ENCODE peak calls at places on chromosomes 6 and 20, in nine cellular contexts. N is A549, L is cardiac fibroblast, F is Peyer's patch, K is endothelial cell, U is AG09309, Q is WERI-Rb-1, Y is GM13976, E is brain microvascular endothelial cell. W is an unnamed sample.

GRCh38 chr6:104186836-104187235 is 672.9 kb downstream of the HACE1 start:
- DNase-seq in N (no peak), L (no peak), F (no peak), K (no peak), U (no peak), Q (no peak), Y (no peak), E (no peak), W (no peak)

GRCh38 chr20:58184984-58185383 is 43.5 kb downstream of the ANKRD60 start:
- DNase-seq in N (no peak), L (no peak), F (no peak), K (no peak), U (no peak), Q (no peak), Y (no peak), E (no peak), W (no peak)

GRCh38 chr20:3193806-3194616 is 10.5 kb downstream of the DDRGK1 start:
- DNase-seq in N (no peak), L (no peak), F (no peak), K (no peak), U (no peak), Q (no peak), Y (no peak), E (no peak), W (no peak)

GRCh38 chr6:4180653-4181255 is 45.4 kb upstream of the ECI2 start:
- DNase-seq in N (peak), L (peak), F (no peak), K (no peak), U (peak), Q (no peak), Y (no peak), E (no peak), W (peak)

GRCh38 chr20:41078329-41078728 is 49.7 kb downstream of the TOP1 start:
- DNase-seq in N (peak), L (peak), F (no peak), K (no peak), U (peak), Q (no peak), Y (no peak), E (peak), W (peak)

GRCh38 chr6:66103954-66104353 is 396.9 kb upstream of the EYS start:
- DNase-seq in N (no peak), L (no peak), F (no peak), K (no peak), U (no peak), Q (no peak), Y (no peak), E (no peak), W (no peak)

GRCh38 chr20:42855896-42856295 is 333.8 kb downstream of the PTPRT start:
- DNase-seq in N (no peak), L (no peak), F (no peak), K (no peak), U (no peak), Q (no peak), Y (no peak), E (no peak), W (no peak)

GRCh38 chr20:48284837-48285236 is 499.6 kb upstream of the SULF2 start:
- DNase-seq in N (peak), L (peak), F (no peak), K (no peak), U (no peak), Q (no peak), Y (no peak), E (peak), W (no peak)

GRCh38 chr6:353642-354614 is 37.6 kb upstream of the IRF4 start:
- DNase-seq in N (no peak), L (no peak), F (no peak), K (no peak), U (no peak), Q (no peak), Y (no peak), E (no peak), W (no peak)

GRCh38 chr6:4388675-4389074 is 253.3 kb upstream of the ECI2 start:
- DNase-seq in N (no peak), L (peak), F (no peak), K (no peak), U (no peak), Q (no peak), Y (no peak), E (no peak), W (no peak)

GRCh38 chr6:115891111-115891669 is 169.5 kb downstream of the FRK start:
- DNase-seq in N (peak), L (peak), F (no peak), K (no peak), U (peak), Q (no peak), Y (peak), E (peak), W (peak)

GRCh38 chr20:54514020-54514607 is 38.7 kb downstream of the DOK5 start:
- DNase-seq in N (no peak), L (no peak), F (no peak), K (no peak), U (no peak), Q (no peak), Y (no peak), E (no peak), W (no peak)

GRCh38 chr6:86858970-86859369 is 78.4 kb upstream of the HTR1E start:
- DNase-seq in N (no peak), L (no peak), F (no peak), K (no peak), U (no peak), Q (no peak), Y (no peak), E (no peak), W (no peak)

GRCh38 chr20:37318046-37318445 is 27.9 kb upstream of the SRC start:
- DNase-seq in N (no peak), L (no peak), F (no peak), K (no peak), U (no peak), Q (no peak), Y (no peak), E (no peak), W (no peak)

GRCh38 chr20:50611128-50611810 is 80.1 kb downstream of the RIPOR3 start:
- DNase-seq in N (no peak), L (no peak), F (no peak), K (no peak), U (no peak), Q (no peak), Y (no peak), E (no peak), W (no peak)

GRCh38 chr6:92047152-92047551 is 1372.2 kb downstream of the EPHA7 start:
- DNase-seq in N (no peak), L (no peak), F (no peak), K (no peak), U (no peak), Q (no peak), Y (no peak), E (no peak), W (no peak)

GRCh38 chr6:16821834-16822264 is 60.6 kb upstream of the ATXN1 start:
- DNase-seq in N (no peak), L (no peak), F (no peak), K (no peak), U (no peak), Q (no peak), Y (no peak), E (no peak), W (no peak)

GRCh38 chr20:59827138-59828056 is 106.0 kb downstream of the SYCP2 start:
- DNase-seq in N (no peak), L (no peak), F (no peak), K (no peak), U (no peak), Q (no peak), Y (peak), E (no peak), W (no peak)

GRCh38 chr6:164286021-164286420 is 871.5 kb downstream of the QKI start:
- DNase-seq in N (no peak), L (peak), F (no peak), K (no peak), U (no peak), Q (no peak), Y (no peak), E (peak), W (peak)

GRCh38 chr6:169800668-169801395 is 49.4 kb downstream of the ERMARD start:
- DNase-seq in N (peak), L (peak), F (no peak), K (no peak), U (peak), Q (no peak), Y (no peak), E (peak), W (peak)

GRCh38 chr20:49367113-49367512 is 89.3 kb upstream of the ZNFX1 start:
- DNase-seq in N (no peak), L (no peak), F (no peak), K (no peak), U (no peak), Q (no peak), Y (no peak), E (no peak), W (no peak)

GRCh38 chr20:24241466-24241865 is 228.0 kb upstream of the SYNDIG1 start:
- DNase-seq in N (no peak), L (no peak), F (no peak), K (no peak), U (no peak), Q (peak), Y (no peak), E (no peak), W (no peak)

GRCh38 chr6:157487110-157487773 is 106.3 kb downstream of the ZDHHC14 start:
- DNase-seq in N (no peak), L (no peak), F (no peak), K (no peak), U (no peak), Q (peak), Y (no peak), E (no peak), W (no peak)

GRCh38 chr6:170456886-170457698 is 96.0 kb downstream of the PSMB1 start:
- DNase-seq in N (no peak), L (no peak), F (no peak), K (no peak), U (no peak), Q (no peak), Y (no peak), E (no peak), W (no peak)

GRCh38 chr20:60143450-60143849 is 185.2 kb downstream of the CDH26 start:
- DNase-seq in N (no peak), L (no peak), F (no peak), K (no peak), U (no peak), Q (no peak), Y (no peak), E (no peak), W (no peak)

GRCh38 chr20:61185841-61186601 is 66.0 kb upstream of the CDH4 start:
- DNase-seq in N (peak), L (peak), F (no peak), K (no peak), U (peak), Q (no peak), Y (no peak), E (peak), W (peak)

GRCh38 chr6:108091288-108091687 is 16.7 kb upstream of the OSTM1 start:
- DNase-seq in N (no peak), L (no peak), F (no peak), K (no peak), U (no peak), Q (no peak), Y (no peak), E (no peak), W (no peak)

GRCh38 chr6:35304299-35304698 is 6.7 kb downstream of the DEF6 start:
- DNase-seq in N (no peak), L (no peak), F (no peak), K (no peak), U (no peak), Q (no peak), Y (no peak), E (no peak), W (no peak)

GRCh38 chr6:139423037-139423698 is 48.7 kb upstream of the CITED2 start:
- DNase-seq in N (no peak), L (no peak), F (no peak), K (no peak), U (no peak), Q (no peak), Y (no peak), E (no peak), W (no peak)

GRCh38 chr6:163356324-163356723 is 58.2 kb upstream of the QKI start:
- DNase-seq in N (no peak), L (peak), F (no peak), K (no peak), U (peak), Q (no peak), Y (no peak), E (peak), W (peak)

GRCh38 chr6:74604279-74604678 is 601.6 kb downstream of the COL12A1 start:
- DNase-seq in N (no peak), L (no peak), F (no peak), K (no peak), U (no peak), Q (no peak), Y (no peak), E (no peak), W (no peak)

GRCh38 chr6:110534731-110535164 is 58.3 kb upstream of the SLC22A16 start:
- DNase-seq in N (no peak), L (peak), F (no peak), K (no peak), U (no peak), Q (no peak), Y (no peak), E (peak), W (peak)
- TF ChIP-seq CTCF in N (no peak), L (no peak), F (no peak), K (no peak), U (no peak), Q (no peak), Y (no peak), E (peak), W (peak)

GRCh38 chr20:5402903-5403531 is 86.3 kb upstream of the PROKR2 start:
- DNase-seq in N (peak), L (peak), F (no peak), K (peak), U (no peak), Q (peak), Y (peak), E (peak), W (peak)
- TF ChIP-seq CTCF in N (peak), L (peak), F (peak), K (peak), U (peak), Q (peak), Y (peak), E (peak), W (peak)

GRCh38 chr6:144284753-144285547 is at the start of gene UTRN:
- DNase-seq in N (peak), L (peak), F (no peak), K (peak), U (peak), Q (peak), Y (peak), E (peak), W (peak)

GRCh38 chr6:144285798-144286502 is 815 bp downstream of the UTRN start:
- DNase-seq in N (peak), L (peak), F (peak), K (peak), U (no peak), Q (peak), Y (peak), E (peak), W (peak)

GRCh38 chr6:144284474-144284752 is 722 bp upstream of the UTRN start:
- DNase-seq in N (no peak), L (no peak), F (no peak), K (no peak), U (no peak), Q (no peak), Y (no peak), E (no peak), W (no peak)

GRCh38 chr6:144285548-144285797 is 338 bp downstream of the UTRN start:
- DNase-seq in N (peak), L (no peak), F (no peak), K (no peak), U (no peak), Q (no peak), Y (no peak), E (no peak), W (no peak)

DNA sequence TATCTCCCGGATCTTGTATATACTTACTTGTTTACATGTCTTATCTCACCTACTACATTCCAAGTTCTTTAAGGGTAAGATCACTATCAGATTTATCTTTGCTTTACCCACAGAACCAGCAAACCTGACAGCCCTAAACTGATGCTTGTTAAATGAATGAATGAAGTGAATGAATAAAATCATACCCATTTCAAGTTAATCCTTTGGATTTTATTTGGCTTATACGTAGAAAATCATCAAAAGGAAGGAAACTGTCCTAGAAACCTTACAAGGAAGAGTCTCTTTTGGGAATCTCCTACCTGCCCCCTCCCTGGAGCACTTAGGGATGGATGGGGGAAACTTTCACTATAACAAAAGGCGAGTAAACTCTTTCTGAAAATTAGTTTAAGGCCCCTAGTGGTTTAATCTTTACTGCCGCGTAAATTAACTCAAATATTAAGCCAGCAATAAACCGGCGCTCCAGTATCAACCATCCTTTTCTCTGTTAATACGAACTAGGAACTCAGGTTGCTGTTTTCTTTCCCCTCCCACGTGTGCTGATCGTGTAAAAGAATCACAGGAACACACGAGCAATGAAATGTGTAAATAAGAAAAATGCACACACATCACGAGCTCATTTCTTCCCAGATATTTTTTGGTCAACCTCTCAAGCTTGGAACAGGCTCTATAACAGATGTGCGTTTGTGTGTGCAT is 1.2 kb upstream of the UTRN start:
- DNase-seq in N (no peak), L (peak), F (no peak), K (no peak), U (no peak), Q (no peak), Y (no peak), E (peak), W (peak)
- TF ChIP-seq CTCF in N (no peak), L (peak), F (peak), K (no peak), U (peak), Q (no peak), Y (no peak), E (peak), W (peak)

DNA sequence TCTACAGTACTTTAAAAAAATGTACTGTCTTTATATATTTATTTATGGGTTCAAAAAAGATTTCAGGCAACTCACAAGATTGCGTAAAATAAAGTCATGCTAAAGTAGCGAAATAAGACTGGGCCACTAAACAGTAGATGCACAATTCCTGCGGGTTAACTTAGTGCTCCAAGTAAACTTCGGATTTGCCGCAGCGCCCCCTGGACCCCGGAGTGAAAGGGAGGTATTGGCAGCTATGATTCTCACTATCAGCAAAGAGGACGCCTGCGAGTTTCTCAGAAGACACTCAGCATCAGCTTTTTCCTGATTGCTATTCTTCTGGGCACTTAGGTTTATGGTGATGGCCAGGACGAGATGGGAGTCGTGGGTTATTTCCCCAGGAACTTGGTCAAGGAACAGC is 1.4 kb downstream of the OTOR start:
- DNase-seq in N (no peak), L (no peak), F (no peak), K (peak), U (no peak), Q (peak), Y (no peak), E (no peak), W (no peak)
- TF ChIP-seq CTCF in N (no peak), L (no peak), F (no peak), K (peak), U (peak), Q (peak), Y (no peak), E (peak), W (no peak)

DNA sequence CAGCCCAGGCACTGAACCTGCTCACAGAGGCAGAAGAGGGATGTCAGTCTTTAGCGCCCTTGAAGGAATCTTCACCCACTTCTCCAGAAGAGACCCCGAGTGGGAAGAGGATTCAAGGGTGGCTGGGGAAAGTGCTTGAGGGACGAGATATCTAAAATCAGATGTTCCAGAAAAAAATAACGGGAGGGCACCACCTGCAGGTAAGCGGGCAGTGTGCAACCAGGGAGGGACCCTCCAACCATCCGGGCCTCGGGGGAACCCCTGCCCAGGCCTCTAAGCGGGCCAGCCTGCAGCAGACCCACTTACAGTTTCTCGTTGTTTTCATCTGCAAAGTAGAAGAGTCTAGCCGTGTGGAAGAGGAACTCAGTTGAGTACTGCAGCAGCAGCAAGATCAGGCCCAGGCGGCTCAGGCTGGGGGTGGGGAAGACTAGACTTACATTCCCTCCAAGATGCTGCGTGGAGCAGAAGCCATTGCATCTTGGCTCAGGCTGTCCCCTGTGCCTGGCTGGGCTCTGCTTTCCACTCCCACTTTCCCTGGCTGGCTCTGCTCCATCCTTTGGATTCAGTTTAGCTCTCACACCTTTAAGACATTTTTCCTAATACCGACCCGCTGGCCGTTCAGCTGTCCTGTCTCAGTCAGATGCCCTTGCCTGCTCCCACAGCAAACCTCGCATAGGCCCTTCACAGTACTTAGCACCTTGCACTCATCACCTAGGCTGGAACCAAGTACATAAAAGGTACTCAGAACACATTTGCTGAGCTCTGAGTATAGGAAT is 70.9 kb downstream of the TRAM2 start:
- DNase-seq in N (no peak), L (no peak), F (no peak), K (no peak), U (no peak), Q (peak), Y (peak), E (no peak), W (no peak)
- TF ChIP-seq CTCF in N (no peak), L (peak), F (no peak), K (peak), U (no peak), Q (peak), Y (peak), E (no peak), W (no peak)

DNA sequence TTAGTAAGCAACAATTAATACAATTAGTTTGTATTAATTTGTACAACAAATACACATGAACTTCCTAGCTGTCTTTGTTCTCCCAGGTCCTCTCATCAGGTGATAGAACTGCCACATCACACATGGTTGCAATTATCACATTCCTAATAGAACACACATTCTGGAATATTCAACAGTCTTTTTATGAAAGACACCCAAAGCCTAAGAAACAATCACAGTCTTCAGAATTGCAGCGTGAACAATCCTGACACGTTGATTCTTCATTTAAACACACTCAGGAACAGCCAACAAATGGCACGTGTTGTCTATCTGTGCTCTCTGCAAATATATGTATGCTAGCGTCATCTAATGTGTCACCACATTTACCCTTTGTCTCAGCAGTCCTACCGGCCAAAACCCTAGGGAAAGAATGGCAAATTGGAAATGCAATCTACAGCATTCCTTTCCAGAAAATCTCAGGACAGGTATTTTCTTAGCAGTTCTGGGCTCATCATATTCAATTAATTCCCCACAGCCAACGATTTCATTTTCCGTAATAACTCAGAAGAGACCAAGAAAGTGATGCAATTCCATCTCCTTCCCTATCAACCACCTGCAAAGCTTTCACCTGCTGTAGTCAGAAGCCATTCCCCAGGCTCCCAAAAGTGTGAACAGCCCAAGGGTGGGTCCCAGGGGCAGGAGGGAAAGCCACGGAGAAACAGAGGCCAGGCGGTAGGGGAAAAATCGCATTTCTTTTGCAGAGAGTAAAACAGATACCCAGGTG is 280.3 kb upstream of the JARID2 start:
- DNase-seq in N (no peak), L (no peak), F (no peak), K (no peak), U (no peak), Q (no peak), Y (no peak), E (no peak), W (no peak)
- TF ChIP-seq CTCF in N (no peak), L (no peak), F (no peak), K (no peak), U (no peak), Q (no peak), Y (no peak), E (no peak), W (no peak)

GRCh38 chr6:22828179-22829062 is 259.1 kb downstream of the HDGFL1 start:
- DNase-seq in N (peak), L (peak), F (no peak), K (peak), U (peak), Q (peak), Y (no peak), E (peak), W (peak)
- TF ChIP-seq CTCF in N (peak), L (peak), F (peak), K (peak), U (peak), Q (peak), Y (peak), E (peak), W (peak)